ENCODE peak calls at places on chromosomes 4 and X, in seven cellular contexts. Z is endodermal cell, O is transverse colon, N is sigmoid colon, H is fibroblast of lung, U is A549, W is psoas muscle. Y is an unnamed sample.

GRCh38 chr4:169147217-169147616 is 123.5 kb downstream of the SH3RF1 start:
- DNase-seq in Z (no peak), O (no peak), N (no peak), H (no peak), U (no peak), W (no peak), Y (no peak)

GRCh38 chr4:151882072-151882803 is 121.4 kb upstream of the GATB start:
- DNase-seq in Z (no peak), O (no peak), N (no peak), H (no peak), U (no peak), W (no peak), Y (no peak)

GRCh38 chr4:95549246-95550138 is 719 bp upstream of the UNC5C start:
- DNase-seq in Z (peak; percentile 86), O (peak; percentile 25), N (peak; percentile 62), H (peak; percentile 68), U (peak; percentile 24), W (peak; percentile 45), Y (peak; percentile 63)

GRCh38 chr4:158624889-158625478 is 46.7 kb downstream of the C4orf46 start:
- DNase-seq in Z (peak; percentile 55), O (no peak), N (no peak), H (peak; percentile 83), U (peak; percentile 70), W (no peak), Y (peak; percentile 32)

GRCh38 chr4:77959566-77960338 is 97.1 kb downstream of the MRPL1 start:
- DNase-seq in Z (no peak), O (no peak), N (no peak), H (peak; percentile 75), U (peak; percentile 65), W (no peak), Y (peak; percentile 37)

GRCh38 chr4:74682567-74683359 is 111.6 kb downstream of the BTC start:
- DNase-seq in Z (peak; percentile 84), O (no peak), N (no peak), H (peak; percentile 88), U (peak; percentile 88), W (no peak), Y (no peak)

GRCh38 chrX:123525131-123525725 is 207.6 kb downstream of the THOC2 start:
- DNase-seq in Z (no peak), O (no peak), N (no peak), H (no peak), U (no peak), W (no peak), Y (no peak)

GRCh38 chr4:169270156-169270809 is 473 bp downstream of the SH3RF1 start:
- DNase-seq in Z (peak; percentile 84), O (peak; percentile 69), N (peak; percentile 70), H (peak; percentile 52), U (peak; percentile 37), W (peak; percentile 71), Y (peak; percentile 87)

GRCh38 chr4:8494218-8494617 is 53.6 kb downstream of the TRMT44 start:
- DNase-seq in Z (peak; percentile 59), O (no peak), N (no peak), H (no peak), U (no peak), W (no peak), Y (no peak)

GRCh38 chr4:73045894-73046293 is 23.6 kb downstream of the COX18 start:
- DNase-seq in Z (no peak), O (no peak), N (no peak), H (no peak), U (no peak), W (no peak), Y (no peak)

GRCh38 chr4:56696056-56696455 is 15.0 kb upstream of the HOPX start:
- DNase-seq in Z (peak; percentile 3), O (no peak), N (no peak), H (no peak), U (no peak), W (no peak), Y (no peak)

GRCh38 chr4:52243367-52243766 is 192.3 kb downstream of the SPATA18 start:
- DNase-seq in Z (no peak), O (no peak), N (no peak), H (no peak), U (no peak), W (no peak), Y (no peak)

GRCh38 chrX:110966046-110966445 is 129.9 kb upstream of the PAK3 start:
- DNase-seq in Z (no peak), O (no peak), N (no peak), H (no peak), U (no peak), W (no peak), Y (no peak)

GRCh38 chrX:37349131-37350033 is at the start of gene PRRG1:
- DNase-seq in Z (peak; percentile 95), O (peak; percentile 77), N (peak; percentile 87), H (peak; percentile 85), U (peak; percentile 80), W (peak; percentile 74), Y (peak; percentile 64)

GRCh38 chr4:55386073-55386472 is 9.7 kb upstream of the TMEM165 start:
- DNase-seq in Z (peak; percentile 69), O (no peak), N (no peak), H (peak; percentile 17), U (no peak), W (no peak), Y (peak; percentile 53)

GRCh38 chrX:19881559-19881958 is 5.8 kb downstream of the SH3KBP1 start:
- DNase-seq in Z (no peak), O (no peak), N (no peak), H (no peak), U (no peak), W (no peak), Y (no peak)

GRCh38 chr4:170091069-170091696 is 1.4 kb upstream of the AADAT start:
- DNase-seq in Z (peak; percentile 79), O (no peak), N (no peak), H (no peak), U (no peak), W (no peak), Y (no peak)

GRCh38 chr4:155005395-155006087 is 202.9 kb upstream of the NPY2R start:
- DNase-seq in Z (no peak), O (no peak), N (no peak), H (peak; percentile 72), U (no peak), W (no peak), Y (no peak)

GRCh38 chrX:15790766-15791380 is 589 bp downstream of the ZRSR2 start:
- DNase-seq in Z (no peak), O (no peak), N (no peak), H (peak; percentile 4), U (peak; percentile 1), W (no peak), Y (peak; percentile 17)

GRCh38 chrX:39619182-39620009 is 478.4 kb downstream of the BCOR start:
- DNase-seq in Z (no peak), O (no peak), N (no peak), H (no peak), U (peak; percentile 14), W (no peak), Y (peak; percentile 41)

GRCh38 chrX:15679246-15679645 is 14.6 kb upstream of the CLTRN start:
- DNase-seq in Z (no peak), O (no peak), N (no peak), H (no peak), U (no peak), W (no peak), Y (no peak)

GRCh38 chrX:116009871-116010710 is 160.5 kb upstream of the AGTR2 start:
- DNase-seq in Z (peak; percentile 78), O (peak; percentile 14), N (no peak), H (no peak), U (no peak), W (no peak), Y (peak; percentile 9)

GRCh38 chr4:143381171-143382118 is 44.8 kb downstream of the GAB1 start:
- DNase-seq in Z (no peak), O (peak; percentile 83), N (peak; percentile 96), H (peak; percentile 88), U (no peak), W (peak; percentile 80), Y (peak; percentile 24)

GRCh38 chrX:103360916-103361315 is 4.6 kb downstream of the TCEAL9 start:
- DNase-seq in Z (no peak), O (no peak), N (no peak), H (no peak), U (no peak), W (no peak), Y (no peak)

GRCh38 chr4:38008493-38009120 is 48.4 kb downstream of the PTTG2 start:
- DNase-seq in Z (no peak), O (no peak), N (no peak), H (no peak), U (no peak), W (no peak), Y (no peak)

GRCh38 chrX:94057385-94057784 is 383.4 kb downstream of the FAM133A start:
- DNase-seq in Z (no peak), O (no peak), N (no peak), H (no peak), U (no peak), W (no peak), Y (no peak)

GRCh38 chr4:88006956-88007303 is 505 bp upstream of the PKD2 start:
- DNase-seq in Z (peak; percentile 76), O (no peak), N (peak; percentile 66), H (no peak), U (no peak), W (no peak), Y (no peak)
- H3K4me1 ChIP-seq in Z (peaks cover 3% of the 10 kb centered on the region), O (peaks cover 13% of the 10 kb centered on the region), N (no peaks in the 10 kb centered on the region), H (peaks cover 6% of the 10 kb centered on the region), U (peaks cover 34% of the 10 kb centered on the region), W (peaks cover 22% of the 10 kb centered on the region), Y (peaks cover 16% of the 10 kb centered on the region)

GRCh38 chr4:118762146-118762545 is 73.8 kb downstream of the SEC24D start:
- DNase-seq in Z (no peak), O (no peak), N (no peak), H (no peak), U (no peak), W (no peak), Y (peak; percentile 25)
- H3K4me1 ChIP-seq in Z (no peaks in the 10 kb centered on the region), O (peaks cover 23% of the 10 kb centered on the region), N (no peaks in the 10 kb centered on the region), H (peaks cover 23% of the 10 kb centered on the region), U (peaks cover 8% of the 10 kb centered on the region), W (peaks cover 35% of the 10 kb centered on the region), Y (peaks cover 71% of the 10 kb centered on the region)

GRCh38 chrX:151985531-151985930 is 11.1 kb upstream of the GABRE start:
- DNase-seq in Z (no peak), O (no peak), N (no peak), H (no peak), U (no peak), W (no peak), Y (no peak)
- H3K4me1 ChIP-seq in Z (no peaks in the 10 kb centered on the region), O (peaks cover 7% of the 10 kb centered on the region), N (no peaks in the 10 kb centered on the region), H (peaks cover 3% of the 10 kb centered on the region), U (peaks cover 65% of the 10 kb centered on the region), W (no peaks in the 10 kb centered on the region), Y (peaks cover 22% of the 10 kb centered on the region)

DNA sequence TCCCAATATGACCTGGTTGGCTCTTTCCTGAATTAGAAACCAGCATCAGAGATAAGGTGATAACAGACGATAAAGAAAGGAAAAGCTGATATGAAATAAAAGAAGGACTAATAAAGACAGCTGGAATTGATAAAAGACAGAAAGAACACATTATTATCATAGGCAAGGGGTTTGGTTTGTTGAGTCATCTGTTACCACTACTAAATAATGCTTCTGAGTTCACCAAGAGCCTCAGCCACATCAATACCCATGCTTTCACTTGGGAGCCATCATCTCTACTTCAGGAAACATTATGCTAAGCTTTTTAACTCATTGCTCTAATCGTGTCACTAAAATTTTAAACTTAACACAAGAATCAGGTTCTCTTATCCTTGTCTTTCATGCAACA is 27.6 kb downstream of the ANXA5 start:
- DNase-seq in Z (no peak), O (no peak), N (no peak), H (peak; percentile 52), U (no peak), W (no peak), Y (no peak)
- H3K4me1 ChIP-seq in Z (no peaks in the 10 kb centered on the region), O (no peaks in the 10 kb centered on the region), N (no peaks in the 10 kb centered on the region), H (peaks cover 26% of the 10 kb centered on the region), U (peaks cover 7% of the 10 kb centered on the region), W (no peaks in the 10 kb centered on the region), Y (peaks cover 7% of the 10 kb centered on the region)